ENCODE peak calls at places on chromosomes 2 and 18, in ten cellular contexts. C, L, A, B, Z, E, K, J, I and R are unnamed samples.

GRCh38 chr2:150060341-150060740 is 427.1 kb downstream of the RND3 start:
- DNase-seq in L (no peak), Z (peak; percentile 28), J (no peak), E (peak; percentile 15), A (no peak), C (no peak), I (no peak), K (no peak), B (no peak), R (no peak)

GRCh38 chr18:51321696-51322095 is 124.2 kb upstream of the MEX3C start:
- DNase-seq in J (no peak), A (no peak), I (no peak), K (no peak), E (peak; percentile 25), L (no peak), Z (peak; percentile 32), C (no peak), B (no peak), R (no peak)

GRCh38 chr2:174158003-174158402 is 90.3 kb downstream of the OLA1 start:
- DNase-seq in Z (peak; percentile 50), J (peak; percentile 37), E (peak; percentile 64), I (no peak), B (no peak), K (peak; percentile 45), L (peak; percentile 10), C (no peak), A (no peak), R (no peak)

GRCh38 chr2:44570149-44570678 is 208.5 kb downstream of the CAMKMT start:
- DNase-seq in C (no peak), B (no peak), J (no peak), K (no peak), E (no peak), L (no peak), Z (no peak), A (no peak), I (no peak), R (no peak)

GRCh38 chr2:224027912-224028311 is 11.2 kb downstream of the SERPINE2 start:
- DNase-seq in E (no peak), Z (no peak), L (no peak), J (no peak), B (no peak), A (no peak), I (no peak), C (no peak), K (no peak), R (no peak)

GRCh38 chr2:165055081-165055879 is 100.0 kb upstream of the SLC38A11 start:
- DNase-seq in E (no peak), Z (peak; percentile 28), A (no peak), C (no peak), L (no peak), K (no peak), I (no peak), J (no peak), B (no peak), R (no peak)

GRCh38 chr2:11498543-11499034 is 32.6 kb upstream of the E2F6 start:
- DNase-seq in Z (no peak), E (no peak), C (no peak), B (no peak), I (no peak), K (no peak), J (no peak), L (peak; percentile 25), A (no peak), R (peak; percentile 85)

GRCh38 chr2:219448099-219448775 is 13.6 kb downstream of the SPEG start:
- DNase-seq in E (peak; percentile 71), K (no peak), J (no peak), B (no peak), C (no peak), A (no peak), L (no peak), Z (no peak), I (no peak), R (no peak)

GRCh38 chr18:63860536-63860930 is 27.0 kb upstream of the SERPINB2 start:
- DNase-seq in E (no peak), I (no peak), K (no peak), J (no peak), Z (no peak), L (no peak), A (no peak), C (no peak), B (no peak), R (no peak)

GRCh38 chr2:199467462-199467822 is 9.7 kb upstream of the SATB2 start:
- DNase-seq in J (no peak), A (no peak), E (no peak), Z (no peak), I (no peak), L (no peak), C (no peak), B (no peak), K (no peak), R (no peak)

GRCh38 chr2:218290316-218291261 is 1.7 kb downstream of the TMBIM1 start:
- DNase-seq in C (peak; percentile 29), E (no peak), I (peak; percentile 78), K (no peak), B (no peak), L (no peak), A (no peak), Z (no peak), J (peak; percentile 63), R (peak; percentile 92)

GRCh38 chr2:221573430-221574230 is 1.5 kb upstream of the EPHA4 start:
- DNase-seq in C (peak; percentile 75), I (peak; percentile 66), J (peak; percentile 32), L (peak; percentile 81), K (peak; percentile 82), Z (peak; percentile 79), A (no peak), B (peak; percentile 83), E (peak; percentile 90), R (peak; percentile 96)

GRCh38 chr2:71639735-71640134 is 186.4 kb downstream of the DYSF start:
- DNase-seq in J (no peak), B (no peak), C (no peak), E (no peak), I (no peak), K (no peak), L (no peak), Z (no peak), A (no peak), R (no peak)

GRCh38 chr2:186697536-186697935 is 3.7 kb downstream of the FAM171B start:
- DNase-seq in K (no peak), I (no peak), B (no peak), C (no peak), L (no peak), A (no peak), J (no peak), Z (no peak), E (no peak), R (no peak)

GRCh38 chr2:55810621-55811020 is 113.0 kb downstream of the EFEMP1 start:
- DNase-seq in K (no peak), E (no peak), L (no peak), C (no peak), B (no peak), J (no peak), A (no peak), I (no peak), Z (peak; percentile 39), R (no peak)

GRCh38 chr18:74775239-74775638 is 177.6 kb downstream of the ZNF407 start:
- DNase-seq in C (no peak), Z (peak; percentile 21), E (no peak), B (no peak), K (no peak), I (no peak), A (peak; percentile 17), L (no peak), J (no peak), R (no peak)

GRCh38 chr2:105301646-105302045 is 27.9 kb downstream of the TGFBRAP1 start:
- DNase-seq in E (no peak), A (no peak), Z (no peak), L (no peak), I (no peak), B (no peak), J (no peak), C (no peak), K (no peak), R (no peak)

GRCh38 chr2:36663314-36663713 is 33.2 kb upstream of the VIT start:
- DNase-seq in C (no peak), A (no peak), B (no peak), L (no peak), K (no peak), Z (no peak), J (no peak), I (no peak), E (no peak), R (no peak)